ENCODE peak calls at places on chromosomes 16 and 17, in five cellular contexts. One of them, this sample, is unnamed.

GRCh38 chr16:65469116-65469515 is 347.3 kb upstream of the CDH11 start:
- DNase-seq in lower lobe of right lung: no peak
- DNase-seq in fibroblast of pulmonary artery: no peak
- DNase-seq in lung: no peak
- DNase-seq in AG04449: no peak
- DNase-seq in this sample: no peak

GRCh38 chr17:50317121-50317520 is 28.8 kb upstream of the XYLT2 start:
- DNase-seq in lower lobe of right lung: no peak
- DNase-seq in fibroblast of pulmonary artery: no peak
- DNase-seq in lung: no peak
- DNase-seq in AG04449: no peak
- DNase-seq in this sample: no peak

GRCh38 chr16:53827741-53828140 is 123.8 kb downstream of the FTO start:
- DNase-seq in lower lobe of right lung: no peak
- DNase-seq in fibroblast of pulmonary artery: peak
- DNase-seq in lung: no peak
- DNase-seq in AG04449: no peak
- DNase-seq in this sample: no peak

GRCh38 chr16:9772526-9772925 is 409.7 kb downstream of the GRIN2A start:
- DNase-seq in lower lobe of right lung: no peak
- DNase-seq in fibroblast of pulmonary artery: no peak
- DNase-seq in lung: no peak
- DNase-seq in AG04449: no peak
- DNase-seq in this sample: no peak

GRCh38 chr16:35525979-35526590 is 2066.7 kb downstream of the TP53TG3F start:
- DNase-seq in lower lobe of right lung: no peak
- DNase-seq in fibroblast of pulmonary artery: no peak
- DNase-seq in lung: no peak
- DNase-seq in AG04449: no peak
- DNase-seq in this sample: no peak

GRCh38 chr16:22632621-22633020 is 121.9 kb downstream of the NPIPB5 start:
- DNase-seq in lower lobe of right lung: no peak
- DNase-seq in fibroblast of pulmonary artery: no peak
- DNase-seq in lung: no peak
- DNase-seq in AG04449: no peak
- DNase-seq in this sample: no peak

GRCh38 chr16:27644165-27644564 is 94.2 kb downstream of the KATNIP start:
- DNase-seq in lower lobe of right lung: no peak
- DNase-seq in fibroblast of pulmonary artery: no peak
- DNase-seq in lung: no peak
- DNase-seq in AG04449: no peak
- DNase-seq in this sample: no peak

GRCh38 chr16:23434380-23434779 is 18.6 kb downstream of the COG7 start:
- DNase-seq in lower lobe of right lung: no peak
- DNase-seq in fibroblast of pulmonary artery: peak
- DNase-seq in lung: no peak
- DNase-seq in AG04449: no peak
- DNase-seq in this sample: peak

GRCh38 chr17:55296171-55296695 is 31.5 kb downstream of the HLF start:
- DNase-seq in lower lobe of right lung: no peak
- DNase-seq in fibroblast of pulmonary artery: no peak
- DNase-seq in lung: no peak
- DNase-seq in AG04449: no peak
- DNase-seq in this sample: no peak

GRCh38 chr17:55292094-55292493 is 27.3 kb downstream of the HLF start:
- DNase-seq in lower lobe of right lung: no peak
- DNase-seq in fibroblast of pulmonary artery: no peak
- DNase-seq in lung: no peak
- DNase-seq in AG04449: no peak
- DNase-seq in this sample: no peak

GRCh38 chr17:55295411-55296170 is 30.8 kb downstream of the HLF start:
- DNase-seq in lower lobe of right lung: no peak
- DNase-seq in fibroblast of pulmonary artery: peak
- DNase-seq in lung: no peak
- DNase-seq in AG04449: no peak
- DNase-seq in this sample: no peak

GRCh38 chr17:55296699-55297098 is 31.9 kb downstream of the HLF start:
- DNase-seq in lower lobe of right lung: no peak
- DNase-seq in fibroblast of pulmonary artery: no peak
- DNase-seq in lung: no peak
- DNase-seq in AG04449: no peak
- DNase-seq in this sample: no peak

GRCh38 chr17:55294042-55294751 is 29.4 kb downstream of the HLF start:
- DNase-seq in lower lobe of right lung: no peak
- DNase-seq in fibroblast of pulmonary artery: no peak
- DNase-seq in lung: no peak
- DNase-seq in AG04449: no peak
- DNase-seq in this sample: no peak
- H3K4me3 ChIP-seq in lower lobe of right lung: no peak
- H3K4me3 ChIP-seq in fibroblast of pulmonary artery: no peak
- H3K4me3 ChIP-seq in lung: no peak
- H3K4me3 ChIP-seq in AG04449: no peak
- H3K4me3 ChIP-seq in this sample: no peak

GRCh38 chr16:2026461-2027023 is at the start of gene NHERF2:
- DNase-seq in lower lobe of right lung: no peak
- DNase-seq in fibroblast of pulmonary artery: no peak
- DNase-seq in lung: no peak
- DNase-seq in AG04449: no peak
- DNase-seq in this sample: no peak

GRCh38 chr16:2025878-2026460 is 733 bp upstream of the NHERF2 start:
- DNase-seq in lower lobe of right lung: no peak
- DNase-seq in fibroblast of pulmonary artery: no peak
- DNase-seq in lung: no peak
- DNase-seq in AG04449: no peak
- DNase-seq in this sample: no peak

GRCh38 chr16:2028620-2029220 is 2.0 kb downstream of the NHERF2 start:
- DNase-seq in lower lobe of right lung: no peak
- DNase-seq in fibroblast of pulmonary artery: no peak
- DNase-seq in lung: no peak
- DNase-seq in AG04449: no peak
- DNase-seq in this sample: no peak

GRCh38 chr16:2028146-2028545 is 1.4 kb downstream of the NHERF2 start:
- DNase-seq in lower lobe of right lung: no peak
- DNase-seq in fibroblast of pulmonary artery: no peak
- DNase-seq in lung: no peak
- DNase-seq in AG04449: no peak
- DNase-seq in this sample: no peak

GRCh38 chr16:2027024-2028010 is 615 bp downstream of the NHERF2 start:
- DNase-seq in lower lobe of right lung: no peak
- DNase-seq in fibroblast of pulmonary artery: peak
- DNase-seq in lung: no peak
- DNase-seq in AG04449: no peak
- DNase-seq in this sample: no peak
- TF ChIP-seq CTCF in lower lobe of right lung: no peak
- TF ChIP-seq CTCF in fibroblast of pulmonary artery: no peak
- TF ChIP-seq CTCF in lung: no peak
- TF ChIP-seq CTCF in AG04449: peak
- TF ChIP-seq CTCF in this sample: peak

GRCh38 chr17:42475121-42475520 is 16.4 kb downstream of the ATP6V0A1 start:
- DNase-seq in lower lobe of right lung: no peak
- DNase-seq in fibroblast of pulmonary artery: no peak
- DNase-seq in lung: no peak
- DNase-seq in AG04449: no peak
- DNase-seq in this sample: no peak
- H3K4me3 ChIP-seq in lower lobe of right lung: no peak
- H3K4me3 ChIP-seq in fibroblast of pulmonary artery: no peak
- H3K4me3 ChIP-seq in lung: no peak
- H3K4me3 ChIP-seq in AG04449: no peak
- H3K4me3 ChIP-seq in this sample: no peak

GRCh38 chr17:56125830-56126819 is 27.1 kb upstream of the ANKFN1 start:
- DNase-seq in lower lobe of right lung: no peak
- DNase-seq in fibroblast of pulmonary artery: peak
- DNase-seq in lung: no peak
- DNase-seq in AG04449: peak
- DNase-seq in this sample: peak
- TF ChIP-seq CTCF in lower lobe of right lung: peak
- TF ChIP-seq CTCF in fibroblast of pulmonary artery: peak
- TF ChIP-seq CTCF in lung: no peak
- TF ChIP-seq CTCF in AG04449: peak
- TF ChIP-seq CTCF in this sample: peak

DNA sequence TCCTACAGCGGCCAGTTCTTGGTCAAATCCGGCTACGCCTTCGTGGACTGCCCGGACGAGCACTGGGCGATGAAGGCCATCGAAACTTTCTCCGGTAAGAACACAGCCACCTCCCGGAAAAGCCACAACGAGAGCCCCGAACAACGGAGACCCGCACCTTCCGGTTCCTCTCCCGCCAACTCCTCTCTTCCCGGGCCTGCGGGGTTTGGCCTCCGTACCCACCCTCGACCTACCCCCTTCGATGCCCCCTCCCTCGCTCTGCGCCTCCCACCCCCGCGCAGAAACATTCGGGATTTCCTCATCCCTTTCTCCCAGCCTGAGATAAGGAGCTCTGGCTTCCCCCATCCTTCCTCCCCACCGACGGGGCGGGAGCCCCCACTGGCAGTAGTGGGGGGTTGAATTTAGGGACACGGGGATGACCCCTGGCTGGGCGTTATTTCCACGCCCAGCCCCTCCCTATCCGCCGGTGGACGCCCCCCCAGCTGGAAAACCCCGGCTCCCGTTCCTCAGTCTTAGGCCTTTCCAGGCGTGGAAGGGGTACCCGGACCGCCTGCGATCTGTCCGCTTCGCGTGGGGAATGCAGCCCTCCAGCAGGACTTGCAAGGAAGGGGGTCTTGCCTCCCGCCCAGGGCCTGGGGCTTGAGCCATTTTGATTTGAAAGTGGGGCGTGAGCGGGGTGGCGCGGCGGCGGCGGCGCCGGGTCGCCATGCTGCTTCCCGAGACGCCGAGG is 807 bp downstream of the IGF2BP1 start:
- DNase-seq in lower lobe of right lung: no peak
- DNase-seq in fibroblast of pulmonary artery: no peak
- DNase-seq in lung: no peak
- DNase-seq in AG04449: no peak
- DNase-seq in this sample: no peak
- H3K4me3 ChIP-seq in lower lobe of right lung: peak
- H3K4me3 ChIP-seq in fibroblast of pulmonary artery: peak
- H3K4me3 ChIP-seq in lung: no peak
- H3K4me3 ChIP-seq in AG04449: peak
- H3K4me3 ChIP-seq in this sample: peak

GRCh38 chr17:4420692-4421131 is 13.0 kb upstream of the SPNS3 start:
- DNase-seq in lower lobe of right lung: no peak
- DNase-seq in fibroblast of pulmonary artery: peak
- DNase-seq in lung: peak
- DNase-seq in AG04449: peak
- DNase-seq in this sample: peak
- TF ChIP-seq CTCF in lower lobe of right lung: peak
- TF ChIP-seq CTCF in fibroblast of pulmonary artery: peak
- TF ChIP-seq CTCF in lung: peak
- TF ChIP-seq CTCF in AG04449: peak
- TF ChIP-seq CTCF in this sample: peak

GRCh38 chr17:40551091-40551873 is 14.0 kb downstream of the CCR7 start:
- DNase-seq in lower lobe of right lung: peak
- DNase-seq in fibroblast of pulmonary artery: peak
- DNase-seq in lung: peak
- DNase-seq in AG04449: peak
- DNase-seq in this sample: no peak
- H3K4me3 ChIP-seq in lower lobe of right lung: no peak
- H3K4me3 ChIP-seq in fibroblast of pulmonary artery: no peak
- H3K4me3 ChIP-seq in lung: no peak
- H3K4me3 ChIP-seq in AG04449: no peak
- H3K4me3 ChIP-seq in this sample: no peak

GRCh38 chr16:87689956-87690465 is 75.8 kb downstream of the KLHDC4 start:
- DNase-seq in lower lobe of right lung: no peak
- DNase-seq in fibroblast of pulmonary artery: no peak
- DNase-seq in lung: no peak
- DNase-seq in AG04449: no peak
- DNase-seq in this sample: no peak
- TF ChIP-seq CTCF in lower lobe of right lung: no peak
- TF ChIP-seq CTCF in fibroblast of pulmonary artery: no peak
- TF ChIP-seq CTCF in lung: no peak
- TF ChIP-seq CTCF in AG04449: no peak
- TF ChIP-seq CTCF in this sample: no peak

This sample was measured in retinal pigment epithelial cell.